ENCODE peak calls at places on chromosome 22, in four cellular contexts. L, E, T and S are unnamed samples. For H3K9me3, the result is how much of the 10 kb centered on the place peaks cover.

GRCh38 chr22:31230871-31231621 is 18.9 kb downstream of the LIMK2 start:
- DNase-seq in L (peak), E (peak), T (peak), S (no peak)

GRCh38 chr22:37792494-37792893 is 15.2 kb upstream of the GCAT start:
- DNase-seq in T (no peak), E (no peak), L (no peak), S (no peak)

GRCh38 chr22:42856179-42856864 is 751 bp downstream of the ARFGAP3 start:
- DNase-seq in E (peak), L (no peak), T (peak), S (peak)

GRCh38 chr22:37508431-37508963 is 10.7 kb downstream of the CARD10 start:
- DNase-seq in E (no peak), L (no peak), T (no peak), S (no peak)

GRCh38 chr22:41831383-41831782 is 1.5 kb upstream of the SREBF2 start:
- DNase-seq in L (no peak), T (peak), E (no peak), S (no peak)

GRCh38 chr22:43092085-43092484 is 2.9 kb upstream of the TTLL1 start:
- DNase-seq in L (no peak), T (no peak), E (no peak), S (no peak)

GRCh38 chr22:24834845-24835570 is 29.0 kb downstream of the SGSM1 start:
- DNase-seq in L (peak), T (no peak), E (peak), S (no peak)

GRCh38 chr22:23223566-23224317 is 43.4 kb downstream of the BCR start:
- DNase-seq in E (no peak), T (no peak), L (no peak), S (peak)

GRCh38 chr22:25942989-25943411 is 201.0 kb downstream of the MYO18B start:
- DNase-seq in T (peak), E (no peak), L (peak), S (no peak)

GRCh38 chr22:44664149-44664548 is 37.9 kb upstream of the PRR5 start:
- DNase-seq in T (peak), L (no peak), E (no peak), S (peak)

GRCh38 chr22:42171946-42172345 is 41.3 kb upstream of the CYP2D6 start:
- DNase-seq in E (no peak), T (no peak), L (no peak), S (no peak)

GRCh38 chr22:31036671-31037550 is 44.2 kb upstream of the SMTN start:
- DNase-seq in E (no peak), T (peak), L (peak), S (no peak)

GRCh38 chr22:35111244-35111643 is 45.3 kb downstream of the ISX start:
- DNase-seq in E (no peak), T (no peak), L (no peak), S (no peak)

GRCh38 chr22:38222797-38223119 is 21.0 kb downstream of the MAFF start:
- DNase-seq in L (no peak), E (no peak), T (no peak), S (no peak)

GRCh38 chr22:29621761-29622526 is 18.5 kb downstream of the NF2 start:
- DNase-seq in L (peak), E (no peak), T (no peak), S (no peak)

DNA sequence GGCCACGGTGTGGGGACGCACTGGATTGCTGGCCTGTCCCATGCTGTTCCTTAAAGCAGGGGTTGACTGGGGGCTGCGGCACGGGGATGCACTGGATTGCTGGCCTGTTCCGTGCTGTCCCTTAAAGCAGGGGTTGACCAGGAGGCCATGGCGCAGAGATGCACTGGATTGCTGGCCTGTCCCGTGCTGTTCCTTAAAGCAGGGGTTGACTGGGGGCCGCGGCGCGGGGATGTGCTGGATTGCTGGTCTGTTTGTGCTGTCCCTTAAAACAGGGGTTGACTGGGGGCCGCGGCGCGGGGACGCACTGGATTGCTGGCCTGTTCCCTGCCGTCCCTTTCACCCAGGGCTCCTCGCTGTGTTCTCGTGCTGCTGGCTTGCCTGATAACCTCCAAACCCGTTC is 383.4 kb downstream of the TBC1D22A start:
- DNase-seq in E (no peak), L (no peak), T (no peak), S (no peak)
- H3K9me3 ChIP-seq in E (under half), L (under half), T (under half), S (under half)

GRCh38 chr22:47813661-47814060 is 1051.2 kb downstream of the TBC1D22A start:
- DNase-seq in L (no peak), T (no peak), E (no peak), S (no peak)
- H3K9me3 ChIP-seq in L (under half), T (under half), E (under half), S (under half)

GRCh38 chr22:11605468-11605981 is 3922.5 kb upstream of the OR11H1 start:
- DNase-seq in T (no peak), L (no peak), E (no peak), S (peak)
- H3K9me3 ChIP-seq in T (under half), L (under half), E (half or more), S (under half)

GRCh38 chr22:21800552-21801303 is 65.1 kb upstream of the YPEL1 start:
- DNase-seq in L (no peak), E (no peak), T (no peak), S (no peak)
- H3K9me3 ChIP-seq in L (under half), E (under half), T (under half), S (under half)

GRCh38 chr22:49094151-49094550 is 733.5 kb downstream of the BRD1 start:
- DNase-seq in L (no peak), T (no peak), E (no peak), S (no peak)
- H3K9me3 ChIP-seq in L (under half), T (under half), E (under half), S (under half)

DNA sequence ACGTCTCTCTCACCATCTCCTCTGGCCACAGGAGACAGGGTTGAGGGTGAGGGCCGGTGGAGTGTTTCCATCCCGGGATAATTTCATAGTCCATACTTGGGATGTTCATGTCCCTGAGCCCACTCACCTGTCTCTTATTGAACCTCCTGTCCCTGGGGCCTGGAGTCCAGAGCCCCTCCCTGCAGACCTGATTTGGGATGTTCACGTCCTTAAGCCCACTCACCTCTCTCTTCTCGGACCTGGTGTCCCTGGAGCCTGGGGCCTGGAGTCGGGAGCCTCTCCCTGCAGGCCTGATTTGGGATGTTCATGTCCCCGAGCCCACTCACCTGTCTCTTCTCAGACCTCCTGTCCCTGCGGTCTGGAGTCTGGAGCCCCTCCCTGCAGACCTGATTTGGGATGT is 868.2 kb downstream of the BRD1 start:
- DNase-seq in E (no peak), L (no peak), T (no peak), S (peak)
- H3K9me3 ChIP-seq in E (under half), L (under half), T (under half), S (under half)

GRCh38 chr22:48554893-48555552 is 1272.7 kb downstream of the BRD1 start:
- DNase-seq in L (no peak), T (no peak), E (peak), S (no peak)
- H3K9me3 ChIP-seq in L (under half), T (under half), E (under half), S (under half)

DNA sequence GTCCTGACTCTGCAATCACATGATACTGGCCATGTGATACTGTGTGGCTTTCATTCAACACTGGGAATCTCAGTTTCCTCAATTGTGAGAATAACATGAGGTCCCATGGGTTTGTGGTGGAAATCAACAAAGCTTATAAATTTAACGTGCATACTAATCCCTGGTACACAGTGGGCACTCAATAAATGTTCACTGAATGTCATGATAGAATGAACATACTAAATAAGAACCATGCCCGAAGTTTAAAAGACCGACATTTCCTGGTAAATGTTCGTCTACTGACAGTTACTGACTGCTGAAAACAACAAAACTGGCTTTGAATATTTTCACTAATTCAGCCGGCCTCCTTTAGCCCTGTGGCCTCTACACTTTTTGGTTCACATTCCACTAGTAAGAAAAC is 62.3 kb upstream of the CCT8L2 start:
- DNase-seq in L (no peak), T (no peak), E (no peak), S (no peak)
- H3K9me3 ChIP-seq in L (under half), T (under half), E (under half), S (under half)